ENCODE peak calls at places on chromosome 15, in six cellular contexts. O is stimulated activated CD8-positive, alpha-beta memory T cell treated with anti-CD3 and anti-CD28 coated beads, Interleukin-15, amount 100 ng/mL, for 1 hour; K is NCI-H146; J is caudate nucleus; V is epithelial cell of esophagus; R is activated naive CD8-positive, alpha-beta T cell treated with anti-CD3 and anti-CD28 coated beads for 36 hours. Z is an unnamed sample.
A peak's percentile ranks its signal among the peaks of the same experiment; 100 is the strongest.

GRCh38 chr15:70240082-70240481 is 142.4 kb upstream of the TLE3 start:
- DNase-seq in O (no peak), K (no peak), J (no peak), V (no peak), R (peak; percentile 59), Z (no peak)

GRCh38 chr15:25251700-25252390 is 187.0 kb downstream of the UBE3A start:
- DNase-seq in O (no peak), K (no peak), J (no peak), V (no peak), R (no peak), Z (no peak)

GRCh38 chr15:78617131-78617915 is 3.5 kb downstream of the CHRNA3 start:
- DNase-seq in O (no peak), K (peak; percentile 55), J (no peak), V (no peak), R (no peak), Z (no peak)

GRCh38 chr15:78058401-78058935 is 19.0 kb downstream of the TBC1D2B start:
- DNase-seq in O (no peak), K (no peak), J (no peak), V (no peak), R (no peak), Z (no peak)

GRCh38 chr15:38682861-38683260 is 118.2 kb upstream of the RASGRP1 start:
- DNase-seq in O (no peak), K (no peak), J (no peak), V (no peak), R (no peak), Z (no peak)

GRCh38 chr15:65712415-65712814 is 79.7 kb downstream of the DENND4A start:
- DNase-seq in O (no peak), K (no peak), J (no peak), V (no peak), R (no peak), Z (no peak)

GRCh38 chr15:75583689-75584088 is 4.6 kb upstream of the PTPN9 start:
- DNase-seq in O (no peak), K (no peak), J (no peak), V (no peak), R (no peak), Z (no peak)

GRCh38 chr15:78944202-78944625 is 632 bp downstream of the CTSH start:
- DNase-seq in O (no peak), K (peak; percentile 5), J (no peak), V (no peak), R (no peak), Z (no peak)

GRCh38 chr15:70215951-70216350 is 118.2 kb upstream of the TLE3 start:
- DNase-seq in O (no peak), K (no peak), J (no peak), V (no peak), R (no peak), Z (no peak)

GRCh38 chr15:66993874-66994696 is 71.3 kb upstream of the SMAD3 start:
- DNase-seq in O (no peak), K (no peak), J (no peak), V (no peak), R (no peak), Z (no peak)

GRCh38 chr15:80121546-80121945 is 31.3 kb upstream of the FAH start:
- DNase-seq in O (no peak), K (peak; percentile 2), J (no peak), V (peak; percentile 29), R (no peak), Z (no peak)

GRCh38 chr15:101613130-101614000 is 38.8 kb downstream of the TM2D3 start:
- DNase-seq in O (no peak), K (peak; percentile 42), J (no peak), V (peak; percentile 52), R (no peak), Z (peak; percentile 9)

GRCh38 chr15:84715442-84716035 is 400 bp downstream of the SEC11A start:
- DNase-seq in O (no peak), K (no peak), J (peak; percentile 54), V (peak; percentile 58), R (peak; percentile 63), Z (peak; percentile 60)

GRCh38 chr15:78239811-78240210 is 5.4 kb upstream of the ACSBG1 start:
- DNase-seq in O (no peak), K (no peak), J (no peak), V (no peak), R (no peak), Z (no peak)

GRCh38 chr15:69523010-69524001 is 70.7 kb downstream of the RPLP1 start:
- DNase-seq in O (peak; percentile 49), K (peak; percentile 66), J (peak; percentile 22), V (peak; percentile 70), R (peak; percentile 59), Z (peak; percentile 75)

GRCh38 chr15:70141376-70142071 is 43.8 kb upstream of the TLE3 start:
- DNase-seq in O (no peak), K (no peak), J (no peak), V (no peak), R (no peak), Z (no peak)

GRCh38 chr15:64310036-64310435 is 45.9 kb downstream of the CSNK1G1 start:
- DNase-seq in O (no peak), K (no peak), J (no peak), V (no peak), R (no peak), Z (no peak)

GRCh38 chr15:65466901-65467300 is 44.2 kb upstream of the IGDCC4 start:
- DNase-seq in O (no peak), K (no peak), J (no peak), V (no peak), R (no peak), Z (no peak)

GRCh38 chr15:98954411-98954810 is 53.2 kb downstream of the PGPEP1L start:
- DNase-seq in O (no peak), K (no peak), J (no peak), V (no peak), R (no peak), Z (peak; percentile 18)

GRCh38 chr15:51869074-51869425 is 39.6 kb downstream of the TMOD3 start:
- DNase-seq in O (no peak), K (no peak), J (no peak), V (peak; percentile 83), R (no peak), Z (peak; percentile 70)

GRCh38 chr15:52558196-52558595 is 10.6 kb downstream of the ARPP19 start:
- DNase-seq in O (no peak), K (no peak), J (no peak), V (peak; percentile 97), R (peak; percentile 56), Z (peak; percentile 86)

GRCh38 chr15:88428805-88429605 is 38.2 kb downstream of the MRPL46 start:
- DNase-seq in O (no peak), K (no peak), J (no peak), V (no peak), R (no peak), Z (no peak)

GRCh38 chr15:93347917-93348316 is 258.9 kb upstream of the RGMA start:
- DNase-seq in O (no peak), K (no peak), J (no peak), V (no peak), R (no peak), Z (no peak)

GRCh38 chr15:94086360-94086759 is 145.0 kb upstream of the MCTP2 start:
- DNase-seq in O (no peak), K (no peak), J (no peak), V (peak; percentile 18), R (no peak), Z (peak; percentile 18)

GRCh38 chr15:60077581-60078359 is 73.7 kb downstream of the FOXB1 start:
- DNase-seq in O (no peak), K (peak; percentile 21), J (no peak), V (no peak), R (peak; percentile 41), Z (no peak)

GRCh38 chr15:100311099-100311751 is 30.6 kb downstream of the ADAMTS17 start:
- DNase-seq in O (no peak), K (no peak), J (no peak), V (no peak), R (no peak), Z (no peak)

Z was measured in mesenchymal stem cell.